ENCODE peak calls at places on chromosome 22, in eight cellular contexts. O is A549, L is NB4, H is ovary, A is Peyer's patch, G is endothelial cell of umbilical vein, N is IMR-90, T is breast epithelium. C is an unnamed sample.

GRCh38 chr22:23632178-23632577 is at the start of gene DRICH1:
- DNase-seq in G (no peak), A (no peak), H (no peak), N (no peak), T (no peak), L (no peak), O (no peak), C (no peak)

GRCh38 chr22:44085743-44086741 is 61.9 kb downstream of the PARVB start:
- DNase-seq in O (peak), G (peak), N (peak), A (no peak), L (peak), T (no peak), H (peak), C (peak)

GRCh38 chr22:47189056-47189916 is 426.8 kb downstream of the TBC1D22A start:
- DNase-seq in N (no peak), T (no peak), H (peak), O (no peak), G (no peak), L (no peak), A (no peak), C (peak)

GRCh38 chr22:17883356-17883755 is 109.1 kb upstream of the BID start:
- DNase-seq in G (no peak), N (no peak), H (no peak), L (no peak), T (no peak), A (no peak), O (no peak), C (no peak)

GRCh38 chr22:49764151-49764581 is 63.5 kb downstream of the BRD1 start:
- DNase-seq in H (peak), T (no peak), G (no peak), L (no peak), O (no peak), A (peak), N (no peak), C (no peak)

GRCh38 chr22:27802389-27803079 is 978 bp upstream of the MN1 start:
- DNase-seq in O (no peak), G (peak), A (no peak), H (peak), T (no peak), N (no peak), L (no peak), C (no peak)

GRCh38 chr22:44118645-44119315 is 61.9 kb upstream of the PARVG start:
- DNase-seq in N (no peak), H (no peak), T (no peak), O (no peak), L (no peak), G (no peak), A (no peak), C (no peak)

GRCh38 chr22:19239464-19239863 is 52.1 kb downstream of the CLTCL1 start:
- DNase-seq in A (no peak), T (no peak), H (no peak), O (no peak), G (no peak), L (no peak), N (no peak), C (no peak)

GRCh38 chr22:34414467-34415440 is 494.5 kb upstream of the LARGE1 start:
- DNase-seq in L (peak), G (no peak), H (no peak), A (peak), T (peak), N (no peak), O (peak), C (no peak)

GRCh38 chr22:50260801-50261614 is 475 bp downstream of the MAPK12 start:
- DNase-seq in T (no peak), N (peak), G (peak), H (no peak), A (no peak), O (no peak), L (peak), C (no peak)

GRCh38 chr22:39144101-39144815 is 8.2 kb downstream of the CBX7 start:
- DNase-seq in L (peak), H (no peak), O (no peak), A (no peak), G (no peak), N (peak), T (peak), C (no peak)

GRCh38 chr22:46289244-46289891 is 7.3 kb upstream of the GTSE1 start:
- DNase-seq in H (no peak), L (peak), O (no peak), G (no peak), T (no peak), A (peak), N (no peak), C (no peak)

GRCh38 chr22:20184501-20185145 is 33.8 kb upstream of the CCDC188 start:
- DNase-seq in O (no peak), T (no peak), N (no peak), G (no peak), L (no peak), A (no peak), H (no peak), C (no peak)

GRCh38 chr22:20550851-20551744 is 43.7 kb downstream of the MED15 start:
- DNase-seq in A (no peak), L (no peak), H (peak), T (peak), O (no peak), N (peak), G (peak), C (no peak)

GRCh38 chr22:42662114-42663021 is 13.2 kb upstream of the CYB5R3 start:
- DNase-seq in T (peak), G (peak), A (peak), O (peak), N (peak), L (peak), H (peak), C (peak)

GRCh38 chr22:46754826-46755225 is 7.6 kb upstream of the TBC1D22A start:
- DNase-seq in A (no peak), H (no peak), L (no peak), N (no peak), T (no peak), G (no peak), O (no peak), C (no peak)

GRCh38 chr22:23207786-23208325 is 27.5 kb downstream of the BCR start:
- DNase-seq in T (no peak), O (no peak), G (no peak), A (no peak), N (no peak), L (no peak), H (no peak), C (no peak)

GRCh38 chr22:49666146-49666809 is 161.4 kb downstream of the BRD1 start:
- DNase-seq in G (no peak), T (no peak), H (no peak), A (no peak), L (no peak), N (no peak), O (no peak), C (no peak)

GRCh38 chr22:19086944-19087343 is 35.3 kb downstream of the DGCR2 start:
- DNase-seq in T (no peak), N (peak), G (no peak), O (no peak), A (no peak), L (peak), H (no peak), C (no peak)

GRCh38 chr22:47281126-47282106 is 519.0 kb downstream of the TBC1D22A start:
- DNase-seq in A (no peak), L (no peak), N (peak), G (no peak), T (no peak), H (no peak), O (peak), C (no peak)

GRCh38 chr22:22579869-22580604 is 21.0 kb upstream of the PRAME start:
- DNase-seq in O (no peak), A (no peak), L (no peak), N (no peak), H (no peak), T (no peak), G (no peak), C (no peak)

GRCh38 chr22:36377022-36377631 is 10.6 kb downstream of the MYH9 start:
- DNase-seq in O (no peak), G (no peak), N (no peak), L (peak), A (no peak), T (no peak), H (no peak), C (no peak)
- TF ChIP-seq POLR2A in O (no peak), G (no peak), N (no peak), L (no peak), A (peak), T (no peak), H (no peak), C (no peak)

DNA sequence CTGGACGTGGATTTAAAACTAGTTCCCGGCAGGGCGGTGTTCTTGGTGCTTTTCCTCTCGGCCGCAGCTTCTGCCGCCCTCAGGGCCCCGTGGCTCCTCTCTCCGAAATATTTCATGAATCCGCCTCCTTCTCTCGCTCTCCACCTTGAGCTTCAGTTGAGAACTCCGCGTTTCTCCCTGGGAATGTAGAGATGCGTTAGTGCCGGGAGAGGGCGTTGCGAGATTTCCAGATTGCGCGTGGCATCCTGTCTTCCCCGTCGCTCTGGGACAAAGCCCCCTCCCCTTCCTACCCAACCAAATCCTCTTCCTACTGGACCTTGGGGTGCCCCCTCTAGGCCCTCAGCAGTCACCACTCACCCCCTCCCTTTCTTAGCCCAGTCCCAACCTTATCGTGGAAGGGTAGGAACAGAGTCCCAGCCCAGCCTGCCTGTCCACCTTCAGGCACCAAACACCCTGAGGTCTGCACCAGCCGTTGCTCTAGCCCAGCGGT is 15.5 kb upstream of the RAC2 start:
- DNase-seq in H (no peak), A (peak), L (no peak), G (peak), O (peak), N (peak), T (no peak), C (no peak)
- TF ChIP-seq CTCF in H (no peak), A (peak), L (peak), G (peak), O (peak), N (peak), T (no peak), C (no peak)

GRCh38 chr22:25747245-25747944 is 5.4 kb downstream of the MYO18B start:
- DNase-seq in G (peak), L (no peak), T (no peak), H (peak), A (no peak), O (peak), N (peak), C (no peak)
- H3K4me3 ChIP-seq in G (no peak), L (no peak), T (no peak), H (no peak), A (no peak), O (no peak), N (no peak), C (no peak)

DNA sequence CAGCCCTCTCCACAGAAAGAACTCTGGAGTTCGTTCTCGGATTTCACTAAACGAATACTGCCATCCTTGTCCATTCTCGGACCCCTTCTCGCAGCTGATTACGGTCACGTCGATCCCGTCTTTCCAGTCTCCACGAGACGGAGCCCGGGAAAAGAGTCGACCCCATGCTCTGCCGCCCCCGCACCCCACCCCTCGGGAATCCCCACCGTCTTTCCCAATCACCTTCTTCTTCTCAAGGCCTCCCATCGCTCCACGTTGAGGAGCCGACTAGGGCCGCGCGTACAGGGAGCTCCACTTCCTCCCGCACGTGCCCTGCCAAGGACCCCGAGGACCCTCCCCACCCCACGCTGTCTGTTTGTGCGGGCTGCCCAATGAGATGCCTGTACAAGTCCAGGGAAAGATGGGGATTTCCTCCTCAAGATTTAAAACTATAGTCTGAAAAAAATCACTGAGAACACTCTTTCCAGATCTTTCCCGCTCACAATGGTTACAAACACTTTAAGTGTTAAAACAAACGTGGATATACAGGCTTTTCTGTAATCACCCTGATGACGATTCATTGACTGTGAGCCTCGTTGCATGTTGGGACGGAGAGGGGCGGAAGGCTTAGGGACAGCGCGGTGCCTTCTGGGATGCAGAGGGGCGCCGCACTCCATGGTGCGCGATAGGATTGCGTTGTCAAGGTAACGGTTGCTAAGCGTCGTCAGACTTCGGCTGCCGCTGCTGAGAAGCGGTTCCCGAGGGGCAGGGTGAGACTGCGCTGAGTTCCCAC is at the start of gene PES1:
- DNase-seq in A (peak), H (peak), G (peak), L (peak), O (peak), T (peak), N (peak), C (peak)
- TF ChIP-seq POLR2A in A (peak), H (peak), G (no peak), L (peak), O (peak), T (peak), N (peak), C (peak)

DNA sequence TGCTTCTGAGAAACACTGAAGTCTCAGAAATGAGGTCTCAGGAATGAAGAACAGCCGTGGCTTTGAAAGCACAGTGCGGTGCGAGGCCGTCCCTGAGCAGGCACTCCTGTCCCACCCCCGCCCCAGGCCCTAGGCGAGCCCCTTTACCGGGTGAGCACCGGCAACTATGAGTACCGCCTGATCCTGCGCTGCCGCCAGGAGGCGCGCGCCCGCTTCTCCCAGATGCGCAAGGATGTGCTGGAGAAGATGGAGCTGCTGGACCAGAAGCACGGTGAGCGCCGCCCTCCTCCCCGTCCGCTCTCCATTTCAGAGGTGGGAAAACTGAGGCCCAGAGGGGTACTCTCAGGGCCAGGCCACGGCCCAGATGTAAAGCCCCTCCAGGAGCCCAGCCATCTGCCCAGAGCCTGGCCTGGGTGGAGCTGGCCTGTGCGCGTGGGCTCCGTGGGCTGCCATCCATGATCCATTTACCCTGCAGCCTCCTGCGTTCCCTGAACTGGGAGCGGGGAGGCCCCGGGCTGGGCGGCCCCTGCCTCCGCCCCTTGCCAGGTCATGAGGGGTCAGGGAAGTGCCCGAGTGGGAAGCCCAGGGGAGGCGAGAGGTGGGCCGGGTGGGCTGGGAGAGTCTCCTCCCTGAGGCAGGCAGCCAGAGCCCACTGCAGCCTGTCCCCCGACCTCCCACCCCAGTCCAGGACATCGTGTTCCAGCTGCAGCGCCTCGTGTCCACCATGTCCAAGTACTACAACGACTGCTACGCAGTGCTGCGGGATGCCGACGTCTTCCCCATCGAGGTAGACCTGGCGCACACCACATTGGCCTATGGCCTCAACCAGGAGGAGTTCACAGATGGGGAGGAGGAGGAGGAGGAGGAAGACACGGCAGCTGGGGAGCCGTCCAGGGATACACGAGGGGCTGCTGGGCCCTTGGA is 9.5 kb downstream of the SLC16A8 start:
- DNase-seq in A (no peak), H (no peak), N (peak), L (no peak), T (no peak), O (no peak), G (no peak), C (no peak)
- TF ChIP-seq CTCF in A (no peak), H (no peak), N (peak), L (no peak), T (no peak), O (no peak), G (peak), C (no peak)

GRCh38 chr22:37487129-37487528 is 945 bp upstream of the MFNG start:
- DNase-seq in G (no peak), H (no peak), T (no peak), A (no peak), O (no peak), L (no peak), N (no peak), C (no peak)

GRCh38 chr22:37486224-37486845 is at the start of gene MFNG:
- DNase-seq in L (peak), T (peak), O (peak), H (peak), G (peak), N (peak), A (peak), C (peak)

GRCh38 chr22:37485006-37485713 is 1.0 kb downstream of the MFNG start:
- DNase-seq in O (no peak), G (peak), A (peak), N (no peak), T (no peak), L (no peak), H (no peak), C (no peak)

GRCh38 chr22:37484115-37485005 is 1.8 kb downstream of the MFNG start:
- DNase-seq in G (peak), N (no peak), A (peak), H (no peak), T (peak), L (no peak), O (no peak), C (peak)

DNA sequence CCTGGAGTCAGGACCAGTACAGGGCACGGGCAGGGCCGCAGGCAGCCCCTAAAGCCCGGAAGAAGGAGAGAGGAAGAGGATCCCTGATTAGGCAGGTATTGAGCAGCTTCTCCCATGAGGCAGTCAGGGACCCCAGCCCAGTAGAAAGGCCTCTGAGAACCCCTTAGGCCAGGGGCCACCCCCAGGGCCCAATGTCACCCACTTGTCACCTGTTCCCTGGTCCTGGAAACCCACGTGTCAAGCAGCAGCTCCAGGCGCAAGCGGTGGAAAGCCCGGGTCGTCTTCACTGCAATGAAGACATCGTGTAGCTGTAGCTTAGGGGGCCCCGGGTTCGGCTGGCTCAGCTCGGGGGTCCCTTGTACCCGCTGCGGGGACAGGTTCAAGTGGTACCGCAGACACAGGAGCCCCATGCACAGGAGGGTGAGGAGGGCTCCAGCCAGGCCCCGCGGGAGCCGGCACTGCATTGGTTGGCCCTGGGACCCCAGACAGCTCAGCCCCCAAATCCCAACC is 415 bp downstream of the MFNG start:
- DNase-seq in T (no peak), N (no peak), A (peak), O (no peak), G (peak), H (no peak), L (no peak), C (no peak)
- H3K4me3 ChIP-seq in T (peak), N (no peak), A (peak), O (no peak), G (peak), H (peak), L (no peak), C (peak)

GRCh38 chr22:37909756-37910155 is 3.7 kb downstream of the MICALL1 start:
- DNase-seq in N (no peak), O (no peak), T (no peak), G (no peak), A (no peak), L (no peak), H (no peak), C (no peak)

GRCh38 chr22:37906364-37907008 is 389 bp downstream of the MICALL1 start:
- DNase-seq in G (no peak), H (no peak), T (no peak), A (peak), O (no peak), N (no peak), L (peak), C (no peak)

GRCh38 chr22:37907036-37907954 is 1.2 kb downstream of the MICALL1 start:
- DNase-seq in T (no peak), G (peak), N (peak), L (no peak), H (no peak), O (no peak), A (no peak), C (no peak)

GRCh38 chr22:37904572-37905533 is 1.2 kb upstream of the MICALL1 start:
- DNase-seq in A (no peak), O (peak), G (peak), L (peak), N (peak), H (peak), T (no peak), C (peak)

GRCh38 chr22:37905534-37906363 is at the start of gene MICALL1:
- DNase-seq in A (peak), H (peak), T (peak), O (peak), L (peak), G (peak), N (peak), C (no peak)
- TF ChIP-seq POLR2A in A (no peak), H (no peak), T (no peak), O (peak), L (peak), G (peak), N (peak), C (no peak)